ENCODE peak calls at places on chromosomes 7 and 10, in seven cellular contexts. C is IMR-90, Q is mesendoderm, P is H9, O is mesenchymal stem cell, J is H1, T is trophoblast cell. I is an unnamed sample.

GRCh38 chr7:106957766-106958165 is 86.7 kb upstream of the PRKAR2B start:
- DNase-seq in C (no peak), Q (peak), P (no peak), O (peak), J (no peak), T (peak), I (no peak)

GRCh38 chr7:27420702-27421101 is 178.1 kb downstream of the EVX1 start:
- DNase-seq in C (no peak), Q (no peak), P (no peak), O (no peak), J (no peak), T (no peak), I (no peak)

GRCh38 chr7:12788171-12788570 is 100.7 kb downstream of the ARL4A start:
- DNase-seq in C (no peak), Q (no peak), P (no peak), O (no peak), J (no peak), T (no peak), I (no peak)

GRCh38 chr7:36198854-36199266 is 45.8 kb downstream of the EEPD1 start:
- DNase-seq in C (peak), Q (no peak), P (no peak), O (peak), J (no peak), T (no peak), I (no peak)

GRCh38 chr10:43816351-43817321 is 168.0 kb upstream of the ZNF32 start:
- DNase-seq in C (peak), Q (no peak), P (no peak), O (peak), J (no peak), T (peak), I (no peak)

GRCh38 chr10:59177031-59177861 is 803 bp downstream of the PHYHIPL start:
- DNase-seq in C (peak), Q (peak), P (peak), O (peak), J (no peak), T (peak), I (peak)

GRCh38 chr7:51315393-51316261 is 982 bp downstream of the COBL start:
- DNase-seq in C (no peak), Q (peak), P (peak), O (peak), J (peak), T (peak), I (peak)

GRCh38 chr7:151697942-151698341 is 178.2 kb upstream of the RHEB start:
- DNase-seq in C (no peak), Q (no peak), P (no peak), O (no peak), J (no peak), T (no peak), I (no peak)

GRCh38 chr10:46220872-46221538 is 65.8 kb upstream of the ANTXRL start:
- DNase-seq in C (no peak), Q (peak), P (peak), O (peak), J (no peak), T (no peak), I (no peak)

GRCh38 chr10:26386800-26387199 is 51.3 kb upstream of the APBB1IP start:
- DNase-seq in C (no peak), Q (no peak), P (no peak), O (no peak), J (no peak), T (no peak), I (no peak)

GRCh38 chr7:47622946-47623640 is 41.2 kb upstream of the TNS3 start:
- DNase-seq in C (peak), Q (peak), P (no peak), O (peak), J (no peak), T (no peak), I (no peak)

GRCh38 chr10:23095966-23096813 is 811 bp downstream of the MSRB2 start:
- DNase-seq in C (peak), Q (peak), P (no peak), O (peak), J (peak), T (peak), I (peak)

GRCh38 chr7:36906956-36907355 is 182.7 kb upstream of the AOAH start:
- DNase-seq in C (no peak), Q (no peak), P (no peak), O (no peak), J (no peak), T (no peak), I (no peak)

GRCh38 chr7:75772081-75773077 is at the start of gene CCL26:
- DNase-seq in C (peak), Q (no peak), P (no peak), O (peak), J (no peak), T (peak), I (no peak)

GRCh38 chr7:36119005-36119711 is 33.9 kb upstream of the EEPD1 start:
- DNase-seq in C (peak), Q (no peak), P (no peak), O (peak), J (no peak), T (peak), I (no peak)

GRCh38 chr7:155694846-155695245 is 50.4 kb downstream of the RBM33 start:
- DNase-seq in C (peak), Q (no peak), P (no peak), O (peak), J (no peak), T (no peak), I (no peak)

DNA sequence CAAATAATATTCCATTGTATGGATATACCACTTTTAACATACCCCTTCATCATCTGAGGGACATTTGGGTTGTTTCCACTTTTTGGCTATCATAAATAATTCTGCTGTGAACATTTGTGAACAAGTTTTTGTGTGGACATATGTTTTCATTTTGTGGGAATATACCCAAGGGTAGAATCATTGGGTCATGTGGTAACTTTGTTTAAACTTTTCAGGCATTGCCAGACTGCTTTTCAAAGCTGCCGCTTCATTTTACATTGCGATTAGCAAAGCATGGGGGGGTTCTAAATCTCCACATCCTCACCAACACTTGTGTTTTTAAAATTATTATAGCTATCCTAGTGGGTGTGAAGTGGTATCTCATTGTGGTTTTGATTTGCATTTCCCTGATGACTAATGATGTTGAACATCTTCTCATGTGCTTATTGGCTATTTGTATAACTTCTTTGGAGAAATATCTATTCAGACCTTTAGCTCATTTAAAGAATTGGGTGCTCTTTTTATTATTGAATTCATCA is 8.4 kb upstream of the HHEX start:
- DNase-seq in C (no peak), Q (no peak), P (no peak), O (no peak), J (no peak), T (no peak), I (no peak)
- H2BK5ac ChIP-seq in C (no peak), Q (no peak), P (no peak), O (no peak), J (no peak), T (no peak), I (no peak)

GRCh38 chr10:28020080-28020860 is 21.4 kb upstream of the ODAD2 start:
- DNase-seq in C (no peak), Q (no peak), P (no peak), O (no peak), J (no peak), T (peak), I (no peak)
- H2BK5ac ChIP-seq in C (no peak), Q (no peak), P (no peak), O (no peak), J (no peak), T (no peak), I (no peak)

DNA sequence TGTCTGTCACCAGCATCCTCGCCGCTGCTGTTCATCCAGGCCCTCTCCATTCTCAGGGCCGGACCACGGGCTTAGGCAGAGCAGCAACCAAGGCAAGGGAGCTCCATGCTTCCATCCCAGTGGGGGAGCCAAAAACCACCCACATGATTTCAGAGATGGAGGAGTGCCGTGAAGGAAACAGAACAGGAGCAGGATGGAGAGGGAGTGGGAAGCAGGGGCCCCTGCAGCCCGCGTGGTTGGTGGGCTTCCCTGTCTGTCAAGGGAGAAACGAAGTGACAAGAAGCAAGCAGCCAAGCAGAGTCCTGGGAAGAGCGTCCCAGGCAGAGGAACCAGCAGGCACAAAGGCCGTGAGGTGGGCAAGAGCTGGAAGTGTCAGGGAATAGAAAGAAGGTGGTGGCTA is 95.7 kb downstream of the SLIT1 start:
- DNase-seq in C (no peak), Q (peak), P (no peak), O (no peak), J (no peak), T (no peak), I (no peak)
- H2BK5ac ChIP-seq in C (no peak), Q (no peak), P (no peak), O (no peak), J (no peak), T (no peak), I (no peak)

GRCh38 chr7:143437568-143437967 is 5.7 kb upstream of the TAS2R60 start:
- DNase-seq in C (no peak), Q (no peak), P (no peak), O (no peak), J (no peak), T (no peak), I (no peak)

GRCh38 chr7:143433759-143434158 is 9.5 kb upstream of the TAS2R60 start:
- DNase-seq in C (no peak), Q (no peak), P (no peak), O (no peak), J (no peak), T (no peak), I (no peak)

GRCh38 chr7:143435266-143435665 is 8.0 kb upstream of the TAS2R60 start:
- DNase-seq in C (no peak), Q (no peak), P (no peak), O (no peak), J (no peak), T (no peak), I (no peak)

GRCh38 chr7:143434660-143435059 is 8.6 kb upstream of the TAS2R60 start:
- DNase-seq in C (peak), Q (no peak), P (no peak), O (no peak), J (no peak), T (no peak), I (no peak)

DNA sequence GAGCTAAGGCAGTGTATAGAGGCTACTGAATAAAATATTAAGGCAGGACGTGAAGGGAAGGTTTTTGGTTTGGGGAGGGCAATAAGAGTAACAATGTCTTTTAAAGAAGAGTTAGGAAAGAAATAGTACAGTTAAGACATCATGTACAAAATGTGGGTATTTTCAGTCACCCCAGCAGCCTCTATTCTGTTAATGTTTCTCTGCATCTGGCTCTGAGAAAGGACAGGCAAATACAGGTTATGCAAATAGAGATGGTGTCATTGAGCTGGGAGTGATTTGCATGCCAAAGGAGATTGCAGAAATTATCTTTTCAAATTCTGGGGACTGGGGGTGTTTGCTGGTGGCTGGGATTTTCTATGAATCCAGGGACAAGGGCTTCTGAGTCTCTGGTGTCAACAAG is 6.7 kb upstream of the TAS2R60 start:
- DNase-seq in C (no peak), Q (peak), P (no peak), O (no peak), J (no peak), T (no peak), I (no peak)
- H2BK5ac ChIP-seq in C (no peak), Q (no peak), P (no peak), O (no peak), J (no peak), T (no peak), I (no peak)